ENCODE peak calls at places on chromosome 6, in six cellular contexts. One of them, this sample, is unnamed. For H3K4me1, the result is how much of the 10 kb centered on the place peaks cover.

GRCh38 chr6:31216208-31216898 is 45.9 kb upstream of the POU5F1 start:
- DNase-seq in iPS DF 6.9: no peak
- DNase-seq in PC-3: no peak
- DNase-seq in stomach: no peak
- DNase-seq in right cardiac atrium: no peak
- DNase-seq in psoas muscle: no peak
- DNase-seq in this sample: no peak

GRCh38 chr6:114735118-114735730 is 392.4 kb upstream of the HS3ST5 start:
- DNase-seq in right cardiac atrium: no peak
- DNase-seq in iPS DF 6.9: no peak
- DNase-seq in stomach: no peak
- DNase-seq in PC-3: no peak
- DNase-seq in psoas muscle: no peak
- DNase-seq in this sample: no peak

GRCh38 chr6:76831299-76831698 is 632.0 kb downstream of the HTR1B start:
- DNase-seq in right cardiac atrium: no peak
- DNase-seq in stomach: no peak
- DNase-seq in iPS DF 6.9: no peak
- DNase-seq in PC-3: no peak
- DNase-seq in psoas muscle: no peak
- DNase-seq in this sample: no peak

GRCh38 chr6:20696676-20697075 is 162.4 kb downstream of the CDKAL1 start:
- DNase-seq in psoas muscle: no peak
- DNase-seq in stomach: no peak
- DNase-seq in iPS DF 6.9: no peak
- DNase-seq in PC-3: no peak
- DNase-seq in right cardiac atrium: no peak
- DNase-seq in this sample: no peak

GRCh38 chr6:13296536-13296997 is 31.8 kb downstream of the TBC1D7 start:
- DNase-seq in psoas muscle: no peak
- DNase-seq in PC-3: no peak
- DNase-seq in right cardiac atrium: no peak
- DNase-seq in iPS DF 6.9: no peak
- DNase-seq in stomach: no peak
- DNase-seq in this sample: no peak

GRCh38 chr6:104887350-104887749 is 27.6 kb upstream of the HACE1 start:
- DNase-seq in stomach: no peak
- DNase-seq in psoas muscle: no peak
- DNase-seq in right cardiac atrium: no peak
- DNase-seq in PC-3: peak
- DNase-seq in iPS DF 6.9: no peak
- DNase-seq in this sample: peak

GRCh38 chr6:141484726-141485125 is 648.0 kb upstream of the GJE1 start:
- DNase-seq in PC-3: no peak
- DNase-seq in iPS DF 6.9: no peak
- DNase-seq in psoas muscle: no peak
- DNase-seq in stomach: no peak
- DNase-seq in right cardiac atrium: no peak
- DNase-seq in this sample: no peak

GRCh38 chr6:161212902-161213301 is 61.0 kb downstream of the AGPAT4 start:
- DNase-seq in right cardiac atrium: no peak
- DNase-seq in psoas muscle: no peak
- DNase-seq in PC-3: no peak
- DNase-seq in iPS DF 6.9: no peak
- DNase-seq in stomach: peak
- DNase-seq in this sample: no peak

GRCh38 chr6:963456-963855 is 270.5 kb upstream of the EXOC2 start:
- DNase-seq in PC-3: no peak
- DNase-seq in right cardiac atrium: no peak
- DNase-seq in stomach: no peak
- DNase-seq in iPS DF 6.9: no peak
- DNase-seq in psoas muscle: no peak
- DNase-seq in this sample: no peak

GRCh38 chr6:146805546-146806325 is 207.0 kb downstream of the ADGB start:
- DNase-seq in iPS DF 6.9: no peak
- DNase-seq in stomach: no peak
- DNase-seq in PC-3: peak
- DNase-seq in psoas muscle: no peak
- DNase-seq in right cardiac atrium: no peak
- DNase-seq in this sample: no peak

GRCh38 chr6:49913656-49914055 is 47.3 kb upstream of the CRISP1 start:
- DNase-seq in psoas muscle: no peak
- DNase-seq in right cardiac atrium: no peak
- DNase-seq in stomach: no peak
- DNase-seq in PC-3: peak
- DNase-seq in iPS DF 6.9: no peak
- DNase-seq in this sample: no peak

GRCh38 chr6:37022135-37022863 is 16.8 kb downstream of the FGD2 start:
- DNase-seq in iPS DF 6.9: no peak
- DNase-seq in psoas muscle: no peak
- DNase-seq in right cardiac atrium: peak
- DNase-seq in PC-3: no peak
- DNase-seq in stomach: no peak
- DNase-seq in this sample: no peak

GRCh38 chr6:80640176-80640575 is 533.7 kb downstream of the BCKDHB start:
- DNase-seq in right cardiac atrium: no peak
- DNase-seq in PC-3: no peak
- DNase-seq in iPS DF 6.9: no peak
- DNase-seq in stomach: no peak
- DNase-seq in psoas muscle: no peak
- DNase-seq in this sample: no peak

GRCh38 chr6:80639243-80639642 is 532.8 kb downstream of the BCKDHB start:
- DNase-seq in PC-3: no peak
- DNase-seq in right cardiac atrium: no peak
- DNase-seq in psoas muscle: no peak
- DNase-seq in stomach: no peak
- DNase-seq in iPS DF 6.9: no peak
- DNase-seq in this sample: no peak

GRCh38 chr6:80643881-80644280 is 537.4 kb downstream of the BCKDHB start:
- DNase-seq in PC-3: no peak
- DNase-seq in stomach: no peak
- DNase-seq in right cardiac atrium: no peak
- DNase-seq in iPS DF 6.9: no peak
- DNase-seq in psoas muscle: no peak
- DNase-seq in this sample: no peak

GRCh38 chr6:80642452-80642851 is 536.0 kb downstream of the BCKDHB start:
- DNase-seq in PC-3: peak
- DNase-seq in stomach: no peak
- DNase-seq in psoas muscle: no peak
- DNase-seq in right cardiac atrium: no peak
- DNase-seq in iPS DF 6.9: no peak
- DNase-seq in this sample: no peak

DNA sequence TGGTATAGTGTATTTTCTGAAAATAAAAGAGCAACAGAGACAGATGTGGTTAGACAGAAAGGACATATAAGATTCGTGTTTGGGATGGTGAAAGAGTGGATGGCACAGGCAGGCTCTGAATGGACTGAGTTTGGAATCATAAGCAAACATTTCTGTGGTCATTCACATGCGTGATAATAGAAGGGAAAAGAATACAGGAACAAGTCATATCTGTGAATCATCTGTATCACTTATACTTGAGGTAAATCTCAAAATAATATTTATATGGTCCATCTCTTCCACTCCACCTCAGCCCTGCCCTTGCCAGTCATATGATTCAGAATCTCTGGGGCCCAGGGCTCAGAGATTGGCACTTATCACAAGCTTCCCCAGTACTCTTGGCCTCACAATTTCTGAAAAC is 535.1 kb downstream of the BCKDHB start:
- DNase-seq in PC-3: peak
- DNase-seq in right cardiac atrium: no peak
- DNase-seq in stomach: no peak
- DNase-seq in psoas muscle: no peak
- DNase-seq in iPS DF 6.9: no peak
- DNase-seq in this sample: no peak
- H3K4me1 ChIP-seq in PC-3: under half
- H3K4me1 ChIP-seq in right cardiac atrium: under half
- H3K4me1 ChIP-seq in stomach: under half
- H3K4me1 ChIP-seq in psoas muscle: under half
- H3K4me1 ChIP-seq in iPS DF 6.9: under half
- H3K4me1 ChIP-seq in this sample: under half

DNA sequence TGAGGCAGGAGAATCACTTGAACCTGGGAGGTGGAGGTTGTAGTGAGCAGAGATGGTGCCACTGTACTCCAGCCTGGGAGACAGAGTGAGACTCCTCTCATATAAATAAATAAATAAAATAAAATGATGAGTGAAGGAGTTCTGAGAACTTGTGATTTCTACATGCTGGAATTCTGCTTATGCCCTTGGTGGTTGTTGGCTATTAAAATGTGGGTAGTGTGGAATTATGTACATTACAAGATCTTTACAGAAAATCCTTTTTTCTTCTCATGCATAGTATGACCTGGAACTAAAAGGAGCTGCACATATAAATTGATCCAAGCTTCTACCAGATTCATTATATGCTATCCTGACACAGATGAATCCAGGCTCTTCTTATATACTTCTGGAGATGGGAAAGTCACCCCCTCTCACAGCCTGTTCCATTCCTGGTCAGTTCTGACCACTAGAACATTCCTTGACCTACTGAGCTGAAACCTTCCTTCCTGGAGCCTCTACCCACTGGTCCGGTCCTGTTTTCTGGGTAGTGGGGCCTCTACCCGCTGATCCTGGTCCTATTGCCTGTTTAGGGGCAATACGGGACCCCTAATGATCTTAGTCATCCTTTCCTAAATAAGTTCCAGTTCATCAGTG is 37.7 kb upstream of the TAF8 start:
- DNase-seq in PC-3: no peak
- DNase-seq in psoas muscle: no peak
- DNase-seq in iPS DF 6.9: no peak
- DNase-seq in right cardiac atrium: no peak
- DNase-seq in stomach: no peak
- DNase-seq in this sample: no peak
- H3K4me1 ChIP-seq in PC-3: under half
- H3K4me1 ChIP-seq in psoas muscle: under half
- H3K4me1 ChIP-seq in iPS DF 6.9: under half
- H3K4me1 ChIP-seq in right cardiac atrium: under half
- H3K4me1 ChIP-seq in stomach: under half
- H3K4me1 ChIP-seq in this sample: under half

DNA sequence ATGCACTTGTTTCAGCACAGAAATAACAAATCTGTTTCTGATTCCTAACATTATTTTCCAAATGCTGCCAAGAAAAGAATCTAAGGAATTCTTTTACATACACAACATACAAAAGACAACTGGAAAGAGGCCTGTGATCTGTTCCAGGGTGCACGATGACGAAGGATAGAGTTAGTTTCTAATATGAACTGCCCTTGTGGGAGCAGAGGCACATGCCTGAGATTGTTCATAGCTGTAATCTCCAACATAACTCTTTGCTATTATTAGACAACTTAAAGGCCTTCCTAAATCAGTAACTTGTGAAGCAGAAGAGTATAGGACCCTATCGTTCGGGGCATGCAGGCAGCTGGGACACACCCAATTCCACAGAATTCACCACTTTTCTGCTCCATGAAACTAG is 41.2 kb upstream of the NHSL1 start:
- DNase-seq in stomach: no peak
- DNase-seq in iPS DF 6.9: no peak
- DNase-seq in psoas muscle: no peak
- DNase-seq in PC-3: no peak
- DNase-seq in right cardiac atrium: no peak
- DNase-seq in this sample: no peak
- H3K4me1 ChIP-seq in stomach: half or more
- H3K4me1 ChIP-seq in iPS DF 6.9: under half
- H3K4me1 ChIP-seq in psoas muscle: under half
- H3K4me1 ChIP-seq in PC-3: under half
- H3K4me1 ChIP-seq in right cardiac atrium: under half
- H3K4me1 ChIP-seq in this sample: under half

DNA sequence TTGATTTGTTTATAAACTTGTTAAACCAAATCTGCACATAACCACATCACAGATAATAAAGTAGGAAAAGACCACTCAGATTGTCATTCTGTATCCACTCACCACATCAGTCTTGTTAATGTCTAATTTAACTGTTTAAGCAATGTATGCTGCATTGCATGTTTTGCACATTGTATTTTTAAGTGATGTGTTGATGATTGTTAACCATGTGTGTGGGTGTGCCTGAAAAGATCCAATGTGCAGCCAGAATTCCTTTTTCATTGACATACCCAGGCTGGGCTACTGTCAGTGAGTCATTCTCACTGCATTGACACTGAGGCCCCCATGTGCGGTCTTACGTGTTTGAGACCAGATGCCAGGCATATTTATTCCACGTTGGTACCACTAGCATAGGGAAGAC is 167.3 kb downstream of the TRMT11 start:
- DNase-seq in stomach: no peak
- DNase-seq in right cardiac atrium: no peak
- DNase-seq in psoas muscle: no peak
- DNase-seq in PC-3: no peak
- DNase-seq in iPS DF 6.9: no peak
- DNase-seq in this sample: no peak
- H3K4me1 ChIP-seq in stomach: under half
- H3K4me1 ChIP-seq in right cardiac atrium: under half
- H3K4me1 ChIP-seq in psoas muscle: under half
- H3K4me1 ChIP-seq in PC-3: under half
- H3K4me1 ChIP-seq in iPS DF 6.9: under half
- H3K4me1 ChIP-seq in this sample: under half

GRCh38 chr6:63806573-63806913 is 170.9 kb downstream of the PHF3 start:
- DNase-seq in PC-3: no peak
- DNase-seq in iPS DF 6.9: no peak
- DNase-seq in right cardiac atrium: no peak
- DNase-seq in stomach: no peak
- DNase-seq in psoas muscle: no peak
- DNase-seq in this sample: no peak
- H3K4me1 ChIP-seq in PC-3: half or more
- H3K4me1 ChIP-seq in iPS DF 6.9: under half
- H3K4me1 ChIP-seq in right cardiac atrium: under half
- H3K4me1 ChIP-seq in stomach: under half
- H3K4me1 ChIP-seq in psoas muscle: under half
- H3K4me1 ChIP-seq in this sample: under half

GRCh38 chr6:53830356-53830755 is 35.6 kb downstream of the LRRC1 start:
- DNase-seq in iPS DF 6.9: no peak
- DNase-seq in psoas muscle: no peak
- DNase-seq in right cardiac atrium: no peak
- DNase-seq in PC-3: no peak
- DNase-seq in stomach: no peak
- DNase-seq in this sample: no peak
- H3K4me1 ChIP-seq in iPS DF 6.9: under half
- H3K4me1 ChIP-seq in psoas muscle: under half
- H3K4me1 ChIP-seq in right cardiac atrium: under half
- H3K4me1 ChIP-seq in PC-3: under half
- H3K4me1 ChIP-seq in stomach: half or more
- H3K4me1 ChIP-seq in this sample: under half

GRCh38 chr6:6285679-6286078 is 34.8 kb downstream of the F13A1 start:
- DNase-seq in PC-3: no peak
- DNase-seq in iPS DF 6.9: no peak
- DNase-seq in psoas muscle: no peak
- DNase-seq in right cardiac atrium: no peak
- DNase-seq in stomach: no peak
- DNase-seq in this sample: no peak
- H3K4me1 ChIP-seq in PC-3: under half
- H3K4me1 ChIP-seq in iPS DF 6.9: under half
- H3K4me1 ChIP-seq in psoas muscle: under half
- H3K4me1 ChIP-seq in right cardiac atrium: under half
- H3K4me1 ChIP-seq in stomach: under half
- H3K4me1 ChIP-seq in this sample: under half

GRCh38 chr6:109059591-109060021 is 35.0 kb downstream of the SESN1 start:
- DNase-seq in stomach: no peak
- DNase-seq in psoas muscle: no peak
- DNase-seq in PC-3: peak
- DNase-seq in iPS DF 6.9: no peak
- DNase-seq in right cardiac atrium: no peak
- DNase-seq in this sample: no peak
- H3K4me1 ChIP-seq in stomach: half or more
- H3K4me1 ChIP-seq in psoas muscle: half or more
- H3K4me1 ChIP-seq in PC-3: under half
- H3K4me1 ChIP-seq in iPS DF 6.9: under half
- H3K4me1 ChIP-seq in right cardiac atrium: under half
- H3K4me1 ChIP-seq in this sample: under half

This sample was measured in neuronal stem cell.